ENCODE peak calls at places on chromosomes 3 and 15, in four cellular contexts. C is HTR-8/SVneo, B is NCI-H774, P is AG04450. Q is an unnamed sample.

GRCh38 chr3:147604136-147604535 is 195.0 kb downstream of the ZIC1 start:
- DNase-seq in C (no peak), B (no peak), P (no peak), Q (no peak)

GRCh38 chr15:39852237-39852636 is 67.8 kb downstream of the GPR176 start:
- DNase-seq in C (no peak), B (no peak), P (peak; percentile 52), Q (no peak)

GRCh38 chr3:40780341-40780800 is 255.6 kb downstream of the ZNF621 start:
- DNase-seq in C (no peak), B (no peak), P (no peak), Q (no peak)

GRCh38 chr3:150346956-150347863 is 60.9 kb upstream of the TSC22D2 start:
- DNase-seq in C (no peak), B (no peak), P (no peak), Q (no peak)

GRCh38 chr15:88518903-88519302 is 27.6 kb downstream of the DET1 start:
- DNase-seq in C (no peak), B (no peak), P (no peak), Q (no peak)

GRCh38 chr15:41849204-41849603 is 10.6 kb downstream of the PLA2G4B start:
- DNase-seq in C (no peak), B (no peak), P (no peak), Q (no peak)

GRCh38 chr3:178245385-178245778 is 290.9 kb upstream of the KCNMB2 start:
- DNase-seq in C (no peak), B (no peak), P (peak; percentile 11), Q (no peak)

GRCh38 chr3:14505803-14506500 is 34.2 kb downstream of the GRIP2 start:
- DNase-seq in C (no peak), B (no peak), P (no peak), Q (no peak)

GRCh38 chr15:39623550-39623931 is 42.7 kb downstream of the THBS1 start:
- DNase-seq in C (no peak), B (no peak), P (no peak), Q (no peak)

GRCh38 chr3:142997330-142997729 is 4.0 kb upstream of the U2SURP start:
- DNase-seq in C (no peak), B (no peak), P (no peak), Q (no peak)

GRCh38 chr3:127108796-127109195 is 84.1 kb upstream of the PRR23E start:
- DNase-seq in C (no peak), B (no peak), P (no peak), Q (no peak)

GRCh38 chr3:150041877-150042276 is 71.2 kb upstream of the PFN2 start:
- DNase-seq in C (no peak), B (no peak), P (no peak), Q (no peak)

GRCh38 chr3:9810357-9810726 is 280 bp downstream of the TTLL3 start:
- DNase-seq in C (no peak), B (no peak), P (no peak), Q (no peak)

GRCh38 chr15:75597667-75598341 is 18.7 kb upstream of the PTPN9 start:
- DNase-seq in C (no peak), B (no peak), P (no peak), Q (no peak)

GRCh38 chr3:47283193-47283537 is 421 bp downstream of the KLHL18 start:
- DNase-seq in C (no peak), B (no peak), P (no peak), Q (no peak)

GRCh38 chr3:29605845-29606244 is 325.0 kb downstream of the RBMS3 start:
- DNase-seq in C (no peak), B (no peak), P (peak; percentile 72), Q (no peak)